ENCODE peak calls at places on chromosomes 12 and 14, in five cellular contexts. X is NK-92 treated with Interleukin-12 subunit alpha and Interleukin-12 subunit beta, amount 100 ng/mL, for 24 hours; P is iPS-NIHi11; F is ascending aorta; D is T-helper 1 cell. U is an unnamed sample.

GRCh38 chr12:27861428-27862167 is 81.6 kb upstream of the MANSC4 start:
- DNase-seq in X (no peak), D (no peak), P (no peak), F (no peak), U (no peak)

GRCh38 chr12:102475355-102475754 is 5.0 kb downstream of the IGF1 start:
- DNase-seq in F (no peak), P (no peak), D (no peak), X (no peak), U (no peak)

GRCh38 chr12:120181991-120182631 is 12.4 kb downstream of the GCN1 start:
- DNase-seq in X (no peak), D (no peak), F (no peak), P (no peak), U (peak; percentile 30)

GRCh38 chr12:69500631-69501030 is 30.4 kb downstream of the FRS2 start:
- DNase-seq in D (no peak), F (no peak), P (no peak), X (no peak), U (no peak)

GRCh38 chr12:118611295-118611694 is 234.9 kb downstream of the SUDS3 start:
- DNase-seq in P (peak; percentile 54), F (no peak), D (no peak), X (no peak), U (peak; percentile 39)

GRCh38 chr12:79329933-79330332 is 360.8 kb downstream of the PAWR start:
- DNase-seq in F (no peak), P (no peak), D (no peak), X (no peak), U (no peak)

GRCh38 chr14:56808314-56809201 is 1.7 kb downstream of the OTX2 start:
- DNase-seq in X (no peak), P (peak; percentile 23), D (no peak), F (no peak), U (peak; percentile 80)

GRCh38 chr14:102504302-102504950 is 5.2 kb downstream of the ANKRD9 start:
- DNase-seq in P (no peak), D (no peak), F (no peak), X (no peak), U (no peak)

GRCh38 chr14:73789996-73790581 is 61.5 kb upstream of the PTGR2 start:
- DNase-seq in X (no peak), P (no peak), F (peak; percentile 60), D (no peak), U (no peak)

GRCh38 chr12:111602348-111602747 is 3.2 kb upstream of the ATXN2 start:
- DNase-seq in F (no peak), P (no peak), D (no peak), X (no peak), U (no peak)

GRCh38 chr14:20606190-20606901 is 15.2 kb upstream of the RNASE12 start:
- DNase-seq in X (no peak), P (peak; percentile 80), F (no peak), D (no peak), U (peak; percentile 85)

GRCh38 chr12:57755454-57756372 is 810 bp downstream of the MARCHF9 start:
- DNase-seq in P (peak; percentile 49), X (no peak), F (no peak), D (peak; percentile 41), U (no peak)

GRCh38 chr14:52360831-52361230 is 46.7 kb downstream of the PTGER2 start:
- DNase-seq in X (no peak), P (no peak), F (no peak), D (no peak), U (peak; percentile 73)

GRCh38 chr14:36177489-36177888 is 967 bp upstream of the PTCSC3 start:
- DNase-seq in X (no peak), P (no peak), F (no peak), D (no peak), U (no peak)

GRCh38 chr12:114263031-114263825 is 142.7 kb downstream of the TBX5 start:
- DNase-seq in P (no peak), D (no peak), X (no peak), F (no peak), U (no peak)

GRCh38 chr14:24312736-24313507 is 1.6 kb downstream of the LTB4R start:
- DNase-seq in X (no peak), P (no peak), D (no peak), F (no peak), U (no peak)

GRCh38 chr12:96427269-96427729 is 27.1 kb upstream of the CDK17 start:
- DNase-seq in X (peak; percentile 20), D (no peak), P (no peak), F (no peak), U (peak; percentile 86)

GRCh38 chr14:26597136-26598080 is at the start of gene NOVA1:
- DNase-seq in D (no peak), F (no peak), P (peak; percentile 46), X (no peak), U (peak; percentile 25)

GRCh38 chr12:46946137-46946536 is 120.3 kb upstream of the SLC38A4 start:
- DNase-seq in D (no peak), X (no peak), P (no peak), F (no peak), U (no peak)

GRCh38 chr12:100077367-100077766 is 65.3 kb downstream of the BLTP3B start:
- DNase-seq in F (no peak), D (no peak), P (no peak), X (no peak), U (no peak)

GRCh38 chr14:103157969-103158368 is 34.7 kb downstream of the TNFAIP2 start:
- DNase-seq in D (no peak), X (no peak), F (no peak), P (no peak), U (no peak)

GRCh38 chr12:98998697-98999299 is 353.7 kb downstream of the APAF1 start:
- DNase-seq in X (no peak), D (no peak), P (peak; percentile 62), F (no peak), U (peak; percentile 47)